ENCODE peak calls at places on chromosomes 5 and 9, in eight cellular contexts. H is tibial artery, F is adrenal gland, P is esophagus squamous epithelium, V is GM23338, N is heart left ventricle, J is A673, M is uterus. S is an unnamed sample.

GRCh38 chr5:108617467-108618435 is 129.9 kb upstream of the FER start:
- DNase-seq in M (no peak), F (no peak), N (no peak), H (no peak), J (no peak), V (peak; percentile 45), P (no peak), S (no peak)

GRCh38 chr9:97578846-97579245 is 54.3 kb downstream of the TSTD2 start:
- DNase-seq in V (no peak), H (peak; percentile 69), M (peak; percentile 13), P (no peak), F (no peak), J (no peak), N (no peak), S (no peak)

GRCh38 chr9:33202552-33203300 is 35.6 kb upstream of the B4GALT1 start:
- DNase-seq in J (no peak), V (peak; percentile 53), N (peak; percentile 67), M (peak; percentile 39), H (no peak), P (no peak), F (no peak), S (peak; percentile 69)

GRCh38 chr9:76866689-76867088 is 39.2 kb downstream of the PRUNE2 start:
- DNase-seq in P (no peak), V (peak; percentile 46), N (no peak), F (no peak), M (peak; percentile 70), J (no peak), H (no peak), S (no peak)

GRCh38 chr5:45335346-45335745 is 360.8 kb downstream of the HCN1 start:
- DNase-seq in H (no peak), P (no peak), N (no peak), J (no peak), M (no peak), V (no peak), F (no peak), S (no peak)

GRCh38 chr5:139699352-139699751 is 51.2 kb downstream of the CXXC5 start:
- DNase-seq in P (no peak), M (no peak), H (no peak), V (no peak), N (no peak), J (no peak), F (no peak), S (no peak)

GRCh38 chr9:128358090-128358489 is 13.1 kb upstream of the URM1 start:
- DNase-seq in P (no peak), V (no peak), M (no peak), F (no peak), J (no peak), H (no peak), N (no peak), S (no peak)

GRCh38 chr9:128841704-128842492 is 12.3 kb upstream of the SPOUT1 start:
- DNase-seq in P (no peak), M (no peak), J (no peak), H (no peak), F (no peak), V (no peak), N (no peak), S (no peak)

GRCh38 chr5:133474851-133475590 is 137.3 kb downstream of the FSTL4 start:
- DNase-seq in P (no peak), V (no peak), H (peak; percentile 20), J (no peak), N (no peak), F (no peak), M (no peak), S (no peak)

GRCh38 chr5:4553968-4554367 is 586.2 kb upstream of the ADAMTS16 start:
- DNase-seq in F (no peak), H (no peak), J (no peak), P (no peak), M (no peak), N (no peak), V (peak; percentile 21), S (no peak)

GRCh38 chr5:79878721-79879336 is 112.2 kb downstream of the MTX3 start:
- DNase-seq in V (peak; percentile 75), M (no peak), P (no peak), F (no peak), J (peak; percentile 48), H (no peak), N (no peak), S (no peak)

GRCh38 chr5:170059221-170059620 is 46.5 kb upstream of the FOXI1 start:
- DNase-seq in J (no peak), H (no peak), V (no peak), M (no peak), N (no peak), P (no peak), F (no peak), S (no peak)

GRCh38 chr9:34413229-34413852 is 36.6 kb upstream of the MYORG start:
- DNase-seq in M (no peak), V (peak; percentile 90), N (peak; percentile 53), H (no peak), J (peak; percentile 62), F (peak; percentile 40), P (no peak), S (no peak)

GRCh38 chr9:135503371-135504261 is 3.1 kb downstream of the MRPS2 start:
- DNase-seq in M (no peak), V (no peak), P (no peak), J (no peak), N (no peak), F (no peak), H (peak; percentile 57), S (no peak)

GRCh38 chr9:135505406-135506187 is 5.1 kb downstream of the MRPS2 start:
- DNase-seq in P (no peak), M (no peak), F (no peak), V (no peak), N (no peak), J (no peak), H (peak; percentile 63), S (no peak)

GRCh38 chr9:135506327-135507103 is 6.0 kb downstream of the MRPS2 start:
- DNase-seq in H (peak; percentile 53), F (no peak), N (no peak), J (no peak), M (no peak), V (peak; percentile 39), P (no peak), S (no peak)

GRCh38 chr9:135502873-135503321 is 2.4 kb downstream of the MRPS2 start:
- DNase-seq in F (no peak), J (no peak), H (peak; percentile 58), V (no peak), M (no peak), N (no peak), P (no peak), S (no peak)

GRCh38 chr9:135504262-135505229 is 4.1 kb downstream of the MRPS2 start:
- DNase-seq in V (peak; percentile 82), H (peak; percentile 69), F (peak; percentile 66), M (peak; percentile 40), J (peak; percentile 73), P (no peak), N (peak; percentile 61), S (peak; percentile 46)
- H3K4me1 ChIP-seq in V (no peaks in the 10 kb centered on the region), H (peaks cover 13% of the 10 kb centered on the region), F (peaks cover 10% of the 10 kb centered on the region), M (peaks cover 16% of the 10 kb centered on the region), J (peaks cover 12% of the 10 kb centered on the region), P (peaks cover 14% of the 10 kb centered on the region), N (peaks cover 13% of the 10 kb centered on the region), S (peaks cover 45% of the 10 kb centered on the region)

GRCh38 chr5:129506950-129507349 is 46.9 kb downstream of the ADAMTS19 start:
- DNase-seq in H (no peak), M (no peak), V (no peak), J (no peak), P (no peak), N (no peak), F (no peak), S (no peak)
- H3K4me3 ChIP-seq in H (no peak overlapping the region), M (no peak overlapping the region), V (no peak overlapping the region), J (no peak overlapping the region), P (no peak overlapping the region), N (no peak overlapping the region), F (no peak overlapping the region), S (no peak overlapping the region)

GRCh38 chr5:10726179-10726912 is 34.7 kb downstream of the DAP start:
- DNase-seq in N (no peak), J (no peak), H (no peak), M (no peak), P (no peak), F (peak; percentile 43), V (no peak), S (no peak)

GRCh38 chr5:10725636-10726035 is 35.4 kb downstream of the DAP start:
- DNase-seq in J (no peak), N (no peak), P (no peak), H (no peak), M (no peak), F (no peak), V (no peak), S (no peak)

GRCh38 chr5:10723519-10723918 is 37.5 kb downstream of the DAP start:
- DNase-seq in J (no peak), N (no peak), H (no peak), V (no peak), P (no peak), M (no peak), F (no peak), S (no peak)

GRCh38 chr5:10726913-10727517 is 34.0 kb downstream of the DAP start:
- DNase-seq in N (no peak), F (no peak), H (no peak), M (no peak), P (no peak), V (no peak), J (no peak), S (no peak)

GRCh38 chr5:10724799-10725507 is 36.1 kb downstream of the DAP start:
- DNase-seq in M (peak; percentile 52), P (no peak), F (peak; percentile 54), V (peak; percentile 54), J (peak; percentile 20), N (peak; percentile 72), H (peak; percentile 78), S (peak; percentile 65)
- TF ChIP-seq CTCF in M (peak; percentile 48), P (peak; percentile 28), F (peak; percentile 25), V (peak; percentile 40), J (no peak), N (peak; percentile 25), H (peak; percentile 10), S (peak; percentile 49)

GRCh38 chr9:134346151-134346550 is 19.9 kb downstream of the RXRA start:
- DNase-seq in M (no peak), V (no peak), N (no peak), F (no peak), J (no peak), P (no peak), H (no peak), S (no peak)

GRCh38 chr9:134347996-134348395 is 21.7 kb downstream of the RXRA start:
- DNase-seq in H (no peak), V (no peak), F (no peak), P (no peak), N (no peak), M (no peak), J (no peak), S (no peak)

GRCh38 chr9:134348404-134349155 is 22.3 kb downstream of the RXRA start:
- DNase-seq in P (no peak), V (no peak), J (no peak), N (no peak), H (no peak), M (no peak), F (no peak), S (no peak)

GRCh38 chr9:134345737-134346136 is 19.5 kb downstream of the RXRA start:
- DNase-seq in J (no peak), M (no peak), H (no peak), V (no peak), F (no peak), P (no peak), N (no peak), S (no peak)

DNA sequence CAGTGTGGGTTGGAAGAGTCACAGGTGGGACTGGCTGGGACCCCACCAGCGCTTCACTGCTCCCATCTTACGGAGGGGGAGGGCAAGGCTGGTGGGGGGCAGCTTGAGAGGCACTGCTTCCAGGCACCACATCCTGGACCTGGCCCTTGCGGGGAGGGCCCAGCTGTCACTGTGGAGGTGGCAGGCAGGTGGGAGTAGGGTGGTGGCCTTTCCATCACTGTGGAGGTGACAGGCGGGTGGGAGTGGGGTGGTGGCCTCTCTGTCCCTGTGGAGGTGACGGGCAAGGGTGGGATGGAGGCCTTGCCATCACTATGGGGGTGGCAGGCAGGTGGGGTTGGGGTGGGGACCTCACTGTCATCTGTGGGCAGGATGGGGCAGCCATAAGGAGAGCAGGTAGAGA is 20.6 kb downstream of the RXRA start:
- DNase-seq in P (no peak), N (no peak), M (no peak), F (no peak), J (no peak), V (no peak), H (no peak), S (no peak)
- H3K4me1 ChIP-seq in P (peaks cover 85% of the 10 kb centered on the region), N (peaks cover 87% of the 10 kb centered on the region), M (peaks cover 68% of the 10 kb centered on the region), F (peaks cover 99% of the 10 kb centered on the region), J (peaks cover 51% of the 10 kb centered on the region), V (no peaks in the 10 kb centered on the region), H (peaks cover 54% of the 10 kb centered on the region), S (peaks cover 100% of the 10 kb centered on the region)

S was measured in left ventricle myocardium inferior.